ENCODE peak calls at places on chromosomes 1 and 21, in four cellular contexts. One of them, this sample, is unnamed.

GRCh38 chr21:35102488-35103407 is 53.6 kb upstream of the RUNX1 start:
- DNase-seq in K562: peak; percentile 39
- DNase-seq in fibroblast of lung: no peak
- DNase-seq in mesenchymal stem cell: peak; percentile 75
- DNase-seq in this sample: peak; percentile 31

GRCh38 chr1:62774971-62775578 is 8.9 kb upstream of the ATG4C start:
- DNase-seq in K562: no peak
- DNase-seq in fibroblast of lung: no peak
- DNase-seq in mesenchymal stem cell: no peak
- DNase-seq in this sample: no peak

GRCh38 chr21:45328198-45329087 is 40.7 kb upstream of the POFUT2 start:
- DNase-seq in K562: no peak
- DNase-seq in fibroblast of lung: no peak
- DNase-seq in mesenchymal stem cell: no peak
- DNase-seq in this sample: no peak

GRCh38 chr1:202745313-202745888 is 35.1 kb upstream of the SYT2 start:
- DNase-seq in K562: no peak
- DNase-seq in fibroblast of lung: no peak
- DNase-seq in mesenchymal stem cell: no peak
- DNase-seq in this sample: no peak

GRCh38 chr1:100229681-100230443 is 19.8 kb downstream of the DBT start:
- DNase-seq in K562: no peak
- DNase-seq in fibroblast of lung: peak; percentile 30
- DNase-seq in mesenchymal stem cell: no peak
- DNase-seq in this sample: no peak

GRCh38 chr21:42616366-42617340 is 36.8 kb upstream of the PDE9A start:
- DNase-seq in K562: no peak
- DNase-seq in fibroblast of lung: no peak
- DNase-seq in mesenchymal stem cell: no peak
- DNase-seq in this sample: peak; percentile 12

GRCh38 chr1:2866415-2867086 is 65.1 kb upstream of the TTC34 start:
- DNase-seq in K562: no peak
- DNase-seq in fibroblast of lung: no peak
- DNase-seq in mesenchymal stem cell: no peak
- DNase-seq in this sample: no peak

GRCh38 chr1:182149411-182149965 is 88.0 kb upstream of the ZNF648 start:
- DNase-seq in K562: peak; percentile 58
- DNase-seq in fibroblast of lung: peak; percentile 87
- DNase-seq in mesenchymal stem cell: peak; percentile 59
- DNase-seq in this sample: peak; percentile 76

GRCh38 chr21:44057960-44058651 is 46.0 kb downstream of the TRAPPC10 start:
- DNase-seq in K562: no peak
- DNase-seq in fibroblast of lung: peak; percentile 17
- DNase-seq in mesenchymal stem cell: no peak
- DNase-seq in this sample: no peak

GRCh38 chr1:58746757-58747156 is 37.1 kb downstream of the JUN start:
- DNase-seq in K562: no peak
- DNase-seq in fibroblast of lung: peak; percentile 51
- DNase-seq in mesenchymal stem cell: no peak
- DNase-seq in this sample: no peak

GRCh38 chr1:18927654-18928272 is 25.4 kb upstream of the ALDH4A1 start:
- DNase-seq in K562: no peak
- DNase-seq in fibroblast of lung: peak; percentile 83
- DNase-seq in mesenchymal stem cell: no peak
- DNase-seq in this sample: peak; percentile 52

GRCh38 chr1:18931731-18932130 is 24.7 kb downstream of the IFFO2 start:
- DNase-seq in K562: no peak
- DNase-seq in fibroblast of lung: no peak
- DNase-seq in mesenchymal stem cell: no peak
- DNase-seq in this sample: no peak

GRCh38 chr1:18928406-18928805 is 26.1 kb upstream of the ALDH4A1 start:
- DNase-seq in K562: no peak
- DNase-seq in fibroblast of lung: no peak
- DNase-seq in mesenchymal stem cell: no peak
- DNase-seq in this sample: no peak

GRCh38 chr1:18928985-18929384 is 26.6 kb upstream of the ALDH4A1 start:
- DNase-seq in K562: no peak
- DNase-seq in fibroblast of lung: no peak
- DNase-seq in mesenchymal stem cell: no peak
- DNase-seq in this sample: no peak

GRCh38 chr1:18929686-18930085 is 26.8 kb downstream of the IFFO2 start:
- DNase-seq in K562: no peak
- DNase-seq in fibroblast of lung: peak; percentile 89
- DNase-seq in mesenchymal stem cell: peak; percentile 96
- DNase-seq in this sample: no peak
- H3K4me1 ChIP-seq in K562: peaks cover 15% of the 10 kb centered on the region
- H3K4me1 ChIP-seq in fibroblast of lung: peaks cover 35% of the 10 kb centered on the region
- H3K4me1 ChIP-seq in mesenchymal stem cell: peaks cover 56% of the 10 kb centered on the region
- H3K4me1 ChIP-seq in this sample: peaks cover 70% of the 10 kb centered on the region

GRCh38 chr1:242525360-242525722 is 844 bp upstream of the PLD5 start:
- DNase-seq in K562: no peak
- DNase-seq in fibroblast of lung: no peak
- DNase-seq in mesenchymal stem cell: no peak
- DNase-seq in this sample: no peak

GRCh38 chr1:242523968-242524570 is 428 bp downstream of the PLD5 start:
- DNase-seq in K562: peak; percentile 51
- DNase-seq in fibroblast of lung: peak; percentile 12
- DNase-seq in mesenchymal stem cell: no peak
- DNase-seq in this sample: peak; percentile 75

GRCh38 chr1:242524571-242525359 is at the start of gene PLD5:
- DNase-seq in K562: peak; percentile 40
- DNase-seq in fibroblast of lung: no peak
- DNase-seq in mesenchymal stem cell: no peak
- DNase-seq in this sample: peak; percentile 64

GRCh38 chr1:242523282-242523967 is 1.1 kb downstream of the PLD5 start:
- DNase-seq in K562: no peak
- DNase-seq in fibroblast of lung: no peak
- DNase-seq in mesenchymal stem cell: no peak
- DNase-seq in this sample: peak; percentile 4

GRCh38 chr1:242525769-242526168 is 1.3 kb upstream of the PLD5 start:
- DNase-seq in K562: no peak
- DNase-seq in fibroblast of lung: no peak
- DNase-seq in mesenchymal stem cell: no peak
- DNase-seq in this sample: no peak
- H2AFZ ChIP-seq in K562: no peak overlapping the region
- H2AFZ ChIP-seq in fibroblast of lung: no peak overlapping the region
- H2AFZ ChIP-seq in mesenchymal stem cell: no peak overlapping the region
- H2AFZ ChIP-seq in this sample: peak overlapping the region; percentile 93

DNA sequence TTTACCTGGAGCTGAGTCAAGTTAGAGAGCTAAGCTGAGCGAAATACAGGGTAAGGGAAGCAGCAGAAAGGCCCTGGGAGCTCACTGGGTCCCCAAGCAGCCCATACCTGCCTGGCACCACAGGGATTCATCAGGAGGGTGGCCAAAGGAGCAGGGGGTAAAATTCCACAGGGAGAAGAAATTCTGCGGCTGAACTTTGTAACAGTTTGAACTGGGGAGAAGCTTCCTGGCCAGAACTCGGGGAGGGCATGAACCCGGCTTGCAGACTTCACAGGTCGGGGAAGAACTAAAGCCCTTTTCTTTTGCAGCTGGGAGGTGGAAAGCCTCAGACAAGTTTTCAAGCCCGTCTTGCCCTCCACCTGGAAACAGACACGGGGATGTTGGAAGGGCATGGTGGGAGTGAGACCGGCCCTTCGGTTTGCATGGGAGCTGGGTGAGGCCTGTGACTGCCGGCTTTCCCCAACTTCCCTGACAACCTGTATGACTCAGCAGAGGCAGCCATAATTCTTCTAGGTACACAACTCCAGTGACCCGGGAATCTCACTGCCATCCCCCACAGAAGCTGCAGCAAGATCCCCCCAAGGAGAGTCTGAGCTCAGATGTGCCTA is 11.3 kb downstream of the THEM4 start:
- DNase-seq in K562: no peak
- DNase-seq in fibroblast of lung: no peak
- DNase-seq in mesenchymal stem cell: no peak
- DNase-seq in this sample: no peak
- H3K4me2 ChIP-seq in K562: peak overlapping the region; percentile 34
- H3K4me2 ChIP-seq in fibroblast of lung: no peak overlapping the region
- H3K4me2 ChIP-seq in mesenchymal stem cell: no peak overlapping the region
- H3K4me2 ChIP-seq in this sample: no peak overlapping the region

GRCh38 chr1:45677751-45678245 is 8.5 kb downstream of the GPBP1L1 start:
- DNase-seq in K562: no peak
- DNase-seq in fibroblast of lung: no peak
- DNase-seq in mesenchymal stem cell: no peak
- DNase-seq in this sample: no peak
- H3K4me1 ChIP-seq in K562: peaks cover 5% of the 10 kb centered on the region
- H3K4me1 ChIP-seq in fibroblast of lung: peaks cover 6% of the 10 kb centered on the region
- H3K4me1 ChIP-seq in mesenchymal stem cell: peaks cover 8% of the 10 kb centered on the region
- H3K4me1 ChIP-seq in this sample: peaks cover 6% of the 10 kb centered on the region

GRCh38 chr1:223338811-223339746 is 24.9 kb downstream of the SUSD4 start:
- DNase-seq in K562: no peak
- DNase-seq in fibroblast of lung: peak; percentile 74
- DNase-seq in mesenchymal stem cell: no peak
- DNase-seq in this sample: no peak
- H2AFZ ChIP-seq in K562: no peak overlapping the region
- H2AFZ ChIP-seq in fibroblast of lung: no peak overlapping the region
- H2AFZ ChIP-seq in mesenchymal stem cell: no peak overlapping the region
- H2AFZ ChIP-seq in this sample: no peak overlapping the region

DNA sequence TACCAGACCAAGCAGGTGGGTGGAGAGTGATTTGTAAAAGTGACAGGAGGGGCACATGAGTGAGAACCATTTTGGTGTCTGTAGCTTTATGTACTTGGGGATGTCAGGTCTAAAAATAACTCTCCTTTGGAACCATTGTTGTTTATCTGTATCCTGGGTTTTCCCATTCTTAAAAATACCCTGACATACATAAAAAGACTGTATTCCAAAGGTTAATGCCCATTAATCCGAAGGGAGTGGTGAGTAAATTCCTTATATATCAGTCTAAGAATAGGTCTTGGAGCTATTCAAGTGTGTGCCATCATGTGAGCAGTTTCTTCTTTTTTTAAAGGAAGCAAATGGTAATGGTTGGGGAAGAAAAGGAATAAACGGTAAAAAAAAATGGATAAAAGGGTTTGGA is 117.5 kb downstream of the TGFB2 start:
- DNase-seq in K562: no peak
- DNase-seq in fibroblast of lung: no peak
- DNase-seq in mesenchymal stem cell: peak; percentile 34
- DNase-seq in this sample: no peak
- H3K4me2 ChIP-seq in K562: no peak overlapping the region
- H3K4me2 ChIP-seq in fibroblast of lung: no peak overlapping the region
- H3K4me2 ChIP-seq in mesenchymal stem cell: no peak overlapping the region
- H3K4me2 ChIP-seq in this sample: no peak overlapping the region

GRCh38 chr1:226814751-226815496 is 55.5 kb upstream of the PSEN2 start:
- DNase-seq in K562: no peak
- DNase-seq in fibroblast of lung: peak; percentile 84
- DNase-seq in mesenchymal stem cell: peak; percentile 96
- DNase-seq in this sample: peak; percentile 89
- H3K4me1 ChIP-seq in K562: no peaks in the 10 kb centered on the region
- H3K4me1 ChIP-seq in fibroblast of lung: peaks cover 17% of the 10 kb centered on the region
- H3K4me1 ChIP-seq in mesenchymal stem cell: peaks cover 13% of the 10 kb centered on the region
- H3K4me1 ChIP-seq in this sample: peaks cover 32% of the 10 kb centered on the region